ENCODE peak calls at places on chromosomes 6 and 20, in six cellular contexts. O is CD4-positive, CD25-positive, alpha-beta regulatory T cell; I is kidney tubule cell; L is T-helper 22 cell; Y is stimulated activated naive B cell treated with anti-CD40 and anti-IgM and Interleukin-4, amounts not matched to agents 10 μg/mL and 1 μg/mL and 100 μg/mL, for 72 hours; E is transverse colon. N is an unnamed sample.

GRCh38 chr20:63731410-63731809 is 5.1 kb upstream of the LIME1 start:
- DNase-seq in O (no peak), I (no peak), E (no peak), Y (no peak), L (no peak), N (no peak)

GRCh38 chr6:45610832-45611231 is 233.1 kb upstream of the SUPT3H start:
- DNase-seq in L (no peak), O (no peak), I (peak; percentile 54), Y (no peak), E (no peak), N (no peak)

GRCh38 chr20:40766081-40766480 is 77.0 kb upstream of the MAFB start:
- DNase-seq in I (no peak), Y (no peak), E (no peak), O (no peak), L (no peak), N (no peak)

GRCh38 chr6:13268914-13269532 is 59.3 kb downstream of the TBC1D7 start:
- DNase-seq in L (no peak), O (no peak), Y (no peak), E (no peak), I (peak; percentile 67), N (no peak)

GRCh38 chr6:34056301-34056700 is 89.6 kb downstream of the GRM4 start:
- DNase-seq in O (no peak), E (peak; percentile 77), I (peak; percentile 79), L (no peak), Y (no peak), N (peak; percentile 47)

GRCh38 chr6:169243661-169244060 is 10.0 kb downstream of the THBS2 start:
- DNase-seq in L (no peak), E (no peak), Y (no peak), I (no peak), O (no peak), N (no peak)

GRCh38 chr6:150883521-150883920 is 18.0 kb downstream of the MTHFD1L start:
- DNase-seq in E (no peak), O (no peak), Y (no peak), L (no peak), I (no peak), N (no peak)

GRCh38 chr20:1327241-1327653 is 1.7 kb downstream of the SDCBP2 start:
- DNase-seq in L (no peak), Y (no peak), O (no peak), I (peak; percentile 80), E (peak; percentile 41), N (no peak)

GRCh38 chr6:51541847-51542246 is 545.6 kb downstream of the PKHD1 start:
- DNase-seq in E (no peak), L (no peak), I (peak; percentile 40), Y (no peak), O (no peak), N (no peak)

GRCh38 chr20:45138451-45139300 is 14.4 kb upstream of the WFDC12 start:
- DNase-seq in I (peak; percentile 87), E (peak; percentile 88), L (no peak), Y (peak; percentile 55), O (peak; percentile 11), N (peak; percentile 46)

GRCh38 chr6:2663123-2663522 is 87.6 kb downstream of the MYLK4 start:
- DNase-seq in I (no peak), E (no peak), L (no peak), O (no peak), Y (peak; percentile 46), N (no peak)

GRCh38 chr6:129517288-129517687 is 192.7 kb downstream of the ARHGAP18 start:
- DNase-seq in O (no peak), E (no peak), Y (no peak), L (no peak), I (no peak), N (no peak)

GRCh38 chr6:22062807-22063408 is 233.9 kb downstream of the PRL start:
- DNase-seq in O (no peak), L (no peak), Y (peak; percentile 80), I (peak; percentile 25), E (no peak), N (peak; percentile 25)

GRCh38 chr20:44479643-44480042 is 4.0 kb downstream of the TTPAL start:
- DNase-seq in O (no peak), Y (peak; percentile 58), L (no peak), I (no peak), E (no peak), N (no peak)

GRCh38 chr20:20498081-20498861 is 130.4 kb downstream of the INSM1 start:
- DNase-seq in O (no peak), I (no peak), Y (no peak), L (no peak), E (no peak), N (no peak)

GRCh38 chr6:91193446-91193845 is 606.6 kb upstream of the MAP3K7 start:
- DNase-seq in O (no peak), Y (no peak), L (no peak), I (no peak), E (no peak), N (no peak)

GRCh38 chr6:35396991-35397390 is 54.6 kb downstream of the PPARD start:
- DNase-seq in E (peak; percentile 49), I (peak; percentile 83), O (no peak), Y (no peak), L (no peak), N (no peak)

GRCh38 chr20:59823860-59824259 is 109.6 kb downstream of the SYCP2 start:
- DNase-seq in L (no peak), O (no peak), I (no peak), E (no peak), Y (no peak), N (no peak)

GRCh38 chr6:155495011-155495768 is 39.6 kb upstream of the NOX3 start:
- DNase-seq in Y (no peak), L (no peak), I (peak; percentile 7), E (peak; percentile 21), O (no peak), N (no peak)

GRCh38 chr6:22699046-22699639 is 129.8 kb downstream of the HDGFL1 start:
- DNase-seq in I (no peak), Y (no peak), E (no peak), L (no peak), O (no peak), N (no peak)

GRCh38 chr20:10404023-10404628 is 29.9 kb downstream of the MKKS start:
- DNase-seq in L (no peak), Y (no peak), O (no peak), E (no peak), I (no peak), N (no peak)

GRCh38 chr20:4229415-4229814 is 214.1 kb upstream of the RNF24 start:
- DNase-seq in E (no peak), O (no peak), L (no peak), Y (no peak), I (no peak), N (no peak)

GRCh38 chr6:149212892-149213786 is 104.4 kb upstream of the TAB2 start:
- DNase-seq in L (no peak), I (no peak), O (no peak), Y (peak; percentile 46), E (no peak), N (peak; percentile 48)

GRCh38 chr6:89661559-89661958 is 23.0 kb upstream of the LYRM2 start:
- DNase-seq in E (no peak), I (no peak), O (no peak), Y (no peak), L (no peak), N (no peak)

GRCh38 chr6:129667621-129668020 is 42.4 kb downstream of the ARHGAP18 start:
- DNase-seq in I (no peak), O (no peak), E (no peak), L (no peak), Y (no peak), N (no peak)

GRCh38 chr6:100175814-100176275 is 181.8 kb upstream of the MCHR2 start:
- DNase-seq in E (no peak), L (no peak), O (no peak), Y (no peak), I (peak; percentile 43), N (no peak)

GRCh38 chr6:38499697-38500096 is 140.0 kb downstream of the BTBD9 start:
- DNase-seq in E (no peak), L (no peak), Y (no peak), I (no peak), O (no peak), N (no peak)

GRCh38 chr6:35057449-35058030 is 83.6 kb downstream of the TCP11 start:
- DNase-seq in O (no peak), L (no peak), Y (no peak), E (no peak), I (no peak), N (no peak)

GRCh38 chr6:43995137-43995536 is 132.1 kb downstream of the MRPL14 start:
- DNase-seq in Y (no peak), L (no peak), O (no peak), E (no peak), I (no peak), N (no peak)

GRCh38 chr6:135647521-135647920 is 150.0 kb upstream of the AHI1 start:
- DNase-seq in I (no peak), O (no peak), L (no peak), Y (no peak), E (no peak), N (no peak)

GRCh38 chr6:87066449-87067288 is 28.2 kb downstream of the CGA start:
- DNase-seq in I (peak; percentile 61), L (peak; percentile 2), O (peak; percentile 23), E (peak; percentile 42), Y (no peak), N (peak; percentile 75)

GRCh38 chr20:1734269-1734858 is 76.8 kb upstream of the SIRPG start:
- DNase-seq in I (peak; percentile 57), E (no peak), Y (no peak), L (no peak), O (no peak), N (peak; percentile 62)

GRCh38 chr6:13375360-13375878 is 47.1 kb upstream of the TBC1D7 start:
- DNase-seq in Y (no peak), O (no peak), I (no peak), E (no peak), L (no peak), N (peak; percentile 77)

N was measured in GM20000.